ENCODE peak calls at places on chromosomes 13 and 19, in five cellular contexts. D, P, L, Q and C are unnamed samples.

GRCh38 chr19:35911790-35912189 is 3.7 kb upstream of the TYROBP start:
- DNase-seq in Q (peak; percentile 50), P (peak; percentile 91), D (no peak), L (no peak), C (no peak)

GRCh38 chr13:51895906-51896888 is 34.4 kb downstream of the CCDC70 start:
- DNase-seq in L (peak; percentile 74), D (no peak), P (peak; percentile 38), Q (peak; percentile 52), C (peak; percentile 47)

GRCh38 chr13:93903909-93904308 is 575.6 kb downstream of the DCT start:
- DNase-seq in D (no peak), L (no peak), P (no peak), Q (no peak), C (no peak)

GRCh38 chr13:78317030-78317429 is 286.3 kb downstream of the POU4F1 start:
- DNase-seq in L (peak; percentile 58), Q (peak; percentile 17), P (no peak), D (no peak), C (no peak)

GRCh38 chr13:112735791-112736190 is 46.0 kb downstream of the ATP11A start:
- DNase-seq in L (no peak), P (no peak), D (no peak), Q (no peak), C (no peak)

GRCh38 chr13:112071011-112071901 is 4.3 kb downstream of the SOX1 start:
- DNase-seq in Q (no peak), L (peak; percentile 37), P (no peak), D (no peak), C (no peak)

GRCh38 chr19:58544591-58545285 is 874 bp downstream of the TRIM28 start:
- DNase-seq in L (peak; percentile 90), P (no peak), D (no peak), Q (peak; percentile 77), C (peak; percentile 27)

GRCh38 chr13:95267662-95268369 is 33.4 kb downstream of the ABCC4 start:
- DNase-seq in D (no peak), Q (peak; percentile 44), L (no peak), P (peak; percentile 64), C (peak; percentile 84)

GRCh38 chr13:62483774-62484173 is 1068.1 kb upstream of the PCDH20 start:
- DNase-seq in L (peak; percentile 35), P (no peak), Q (no peak), D (no peak), C (no peak)

GRCh38 chr13:49082653-49083536 is 107.2 kb downstream of the FNDC3A start:
- DNase-seq in P (peak; percentile 95), D (no peak), L (no peak), Q (peak; percentile 86), C (peak; percentile 44)

GRCh38 chr19:15010497-15011255 is 31.0 kb upstream of the SLC1A6 start:
- DNase-seq in D (no peak), L (peak; percentile 76), P (no peak), Q (no peak), C (no peak)

GRCh38 chr13:54733639-54734038 is 1705.0 kb downstream of the OLFM4 start:
- DNase-seq in P (no peak), Q (peak; percentile 6), L (peak; percentile 60), D (no peak), C (no peak)

GRCh38 chr13:19185865-19186645 is 4.4 kb upstream of the TUBA3C start:
- DNase-seq in P (no peak), L (no peak), Q (no peak), D (no peak), C (no peak)

GRCh38 chr19:1161716-1162115 is 12.4 kb downstream of the SBNO2 start:
- DNase-seq in P (peak; percentile 78), Q (peak; percentile 90), D (no peak), L (no peak), C (no peak)

GRCh38 chr19:15423130-15423529 is 4.3 kb upstream of the AKAP8L start:
- DNase-seq in D (no peak), L (no peak), Q (no peak), P (no peak), C (no peak)

GRCh38 chr19:49997709-49998108 is 27.5 kb downstream of the VRK3 start:
- DNase-seq in L (peak; percentile 60), P (peak; percentile 16), Q (peak; percentile 59), D (no peak), C (no peak)

GRCh38 chr19:28486934-28487333 is 726.0 kb downstream of the UQCRFS1 start:
- DNase-seq in D (no peak), L (no peak), Q (no peak), P (no peak), C (no peak)

DNA sequence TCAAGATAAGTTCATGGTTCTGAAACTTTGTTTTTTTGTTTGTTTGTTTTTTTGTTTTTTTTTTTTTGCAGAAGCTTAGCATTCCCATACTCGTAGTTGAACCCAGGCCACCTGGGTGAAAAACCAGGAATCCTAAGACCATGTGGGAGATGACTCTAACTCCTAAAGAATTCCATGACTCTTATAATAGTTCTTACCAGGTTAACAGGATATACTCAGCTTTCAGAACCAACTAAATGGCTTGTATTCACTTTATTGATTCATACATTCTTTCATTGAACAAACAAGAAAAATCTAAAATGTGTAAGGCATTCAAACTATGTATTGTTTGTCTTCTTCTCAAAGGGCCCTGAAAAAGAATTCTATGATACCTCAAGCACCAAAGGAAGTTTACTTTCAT is 40.5 kb upstream of the KLF5 start:
- DNase-seq in L (no peak), Q (no peak), D (no peak), P (no peak), C (no peak)
- H3K27ac ChIP-seq in L (no peak overlapping the region), Q (no peak overlapping the region), D (no peak overlapping the region), P (no peak overlapping the region), C (peak overlapping the region; percentile 40)

GRCh38 chr13:109939105-109939504 is 152.7 kb upstream of the IRS2 start:
- DNase-seq in P (no peak), Q (no peak), L (no peak), D (no peak), C (peak; percentile 33)
- H3K27ac ChIP-seq in P (no peak overlapping the region), Q (no peak overlapping the region), L (no peak overlapping the region), D (no peak overlapping the region), C (no peak overlapping the region)

GRCh38 chr19:2837430-2837829 is 3.8 kb upstream of the ZNF555 start:
- DNase-seq in Q (no peak), D (no peak), P (no peak), L (no peak), C (no peak)

GRCh38 chr19:2846180-2846935 is 5.1 kb downstream of the ZNF555 start:
- DNase-seq in L (no peak), P (no peak), Q (no peak), D (no peak), C (no peak)

GRCh38 chr19:2840794-2841790 is at the start of gene ZNF555:
- DNase-seq in D (peak; percentile 98), Q (peak; percentile 100), P (peak; percentile 99), L (peak; percentile 99), C (peak; percentile 99)

GRCh38 chr19:2845107-2845506 is 3.8 kb downstream of the ZNF555 start:
- DNase-seq in D (no peak), L (no peak), Q (no peak), P (no peak), C (no peak)

GRCh38 chr19:2841858-2842574 is 741 bp downstream of the ZNF555 start:
- DNase-seq in P (no peak), Q (peak; percentile 18), L (peak; percentile 44), D (no peak), C (no peak)
- H3K27ac ChIP-seq in P (peak overlapping the region; percentile 29), Q (peak overlapping the region; percentile 86), L (no peak overlapping the region), D (peak overlapping the region; percentile 95), C (no peak overlapping the region)

GRCh38 chr13:31848621-31849020 is 109.3 kb downstream of the RXFP2 start:
- DNase-seq in L (no peak), D (no peak), P (no peak), Q (no peak), C (no peak)

GRCh38 chr13:31851201-31851600 is 111.9 kb downstream of the RXFP2 start:
- DNase-seq in D (no peak), P (no peak), Q (no peak), L (no peak), C (no peak)

GRCh38 chr13:31850041-31850440 is 110.7 kb downstream of the RXFP2 start:
- DNase-seq in L (no peak), Q (no peak), D (no peak), P (no peak), C (no peak)

GRCh38 chr13:31846182-31846938 is 107.0 kb downstream of the RXFP2 start:
- DNase-seq in D (peak; percentile 9), L (peak; percentile 96), P (peak; percentile 84), Q (peak; percentile 63), C (peak; percentile 80)

DNA sequence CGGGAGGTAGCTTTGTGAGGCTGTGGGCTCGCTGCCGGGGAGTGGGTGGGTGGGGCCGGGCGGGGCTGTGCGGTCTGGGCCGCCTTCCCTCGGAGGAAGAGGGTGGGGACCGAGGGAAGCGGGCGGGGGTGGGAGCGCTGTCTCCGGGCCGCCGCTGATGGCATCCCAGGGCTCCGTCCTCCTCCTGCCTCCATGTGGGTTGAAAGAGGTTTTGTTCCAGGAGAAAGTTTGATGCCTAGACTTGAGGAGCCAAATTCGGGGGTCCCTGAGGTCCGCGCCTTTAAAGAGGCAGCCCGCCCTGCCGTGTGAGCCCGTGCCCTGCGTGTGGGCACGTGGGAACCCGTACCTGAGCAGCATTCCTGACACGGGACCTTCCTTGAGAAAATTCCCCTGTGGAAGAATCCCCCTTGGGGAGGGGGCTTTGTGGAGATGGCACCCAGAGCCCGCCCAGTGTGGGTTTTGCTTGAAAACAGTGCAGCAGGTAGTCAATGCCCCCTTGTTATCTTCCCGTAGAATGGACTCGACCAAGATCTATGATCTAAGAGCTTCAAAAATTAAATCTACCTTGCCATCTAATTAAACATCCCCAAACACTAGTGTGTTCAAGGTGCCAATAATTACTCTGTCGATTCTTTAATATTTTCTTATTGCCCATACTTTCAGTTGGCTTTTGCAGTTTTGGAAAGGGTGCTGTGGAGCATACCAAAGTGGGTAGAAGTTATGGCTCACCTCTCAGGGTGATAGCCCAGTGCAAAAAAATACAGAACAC is 107.8 kb downstream of the RXFP2 start:
- DNase-seq in D (no peak), Q (peak; percentile 15), L (peak; percentile 35), P (no peak), C (no peak)
- H3K27ac ChIP-seq in D (peak overlapping the region; percentile 80), Q (peak overlapping the region; percentile 16), L (no peak overlapping the region), P (no peak overlapping the region), C (no peak overlapping the region)

GRCh38 chr19:29812080-29812880 is 489 bp downstream of the CCNE1 start:
- DNase-seq in L (peak; percentile 53), D (no peak), Q (no peak), P (no peak), C (no peak)
- H3K27ac ChIP-seq in L (no peak overlapping the region), D (no peak overlapping the region), Q (no peak overlapping the region), P (no peak overlapping the region), C (no peak overlapping the region)

GRCh38 chr13:44050450-44051063 is 170.9 kb downstream of the LACC1 start:
- DNase-seq in Q (peak; percentile 22), D (no peak), L (no peak), P (peak; percentile 20), C (no peak)
- H3K27ac ChIP-seq in Q (no peak overlapping the region), D (no peak overlapping the region), L (no peak overlapping the region), P (no peak overlapping the region), C (no peak overlapping the region)